ENCODE peak calls at places on chromosomes 1 and 21, in four cellular contexts. N is skeletal muscle cell, B is dorsolateral prefrontal cortex, V is NCI-H1436 treated with DMSO at 0.1 percent for 48 hours. D is an unnamed sample.

GRCh38 chr1:110068646-110069301 is 1.7 kb downstream of the ALX3 start:
- DNase-seq in N (no peak), B (no peak), V (no peak), D (no peak)

GRCh38 chr21:36385909-36386642 is 884 bp downstream of the CHAF1B start:
- DNase-seq in B (no peak), N (no peak), V (no peak), D (no peak)

GRCh38 chr1:192788184-192788583 is 20.7 kb upstream of the RGS2 start:
- DNase-seq in B (peak), N (peak), V (no peak), D (peak)

GRCh38 chr1:29469457-29469856 is 233.1 kb downstream of the PTPRU start:
- DNase-seq in N (no peak), B (no peak), V (no peak), D (no peak)

GRCh38 chr1:106961671-106962070 is 94.8 kb upstream of the PRMT6 start:
- DNase-seq in N (no peak), V (no peak), B (no peak), D (no peak)

GRCh38 chr1:38735651-38736161 is 123.9 kb downstream of the RRAGC start:
- DNase-seq in N (peak), B (no peak), V (no peak), D (no peak)

GRCh38 chr1:98870959-98871903 is 133.4 kb downstream of the PLPPR5 start:
- DNase-seq in B (no peak), N (no peak), V (no peak), D (no peak)

GRCh38 chr1:239368436-239369109 is 17.8 kb upstream of the CHRM3 start:
- DNase-seq in B (no peak), N (no peak), V (no peak), D (no peak)

GRCh38 chr1:90823686-90824085 is 106.6 kb upstream of the BARHL2 start:
- DNase-seq in V (no peak), N (no peak), B (no peak), D (no peak)

GRCh38 chr1:11761988-11762406 is at the start of gene C1orf167:
- DNase-seq in V (no peak), B (no peak), N (no peak), D (no peak)

GRCh38 chr1:32345289-32345827 is 9.3 kb upstream of the MARCKSL1 start:
- DNase-seq in B (no peak), N (peak), V (no peak), D (no peak)

GRCh38 chr21:32576011-32576410 is 9.3 kb downstream of the TCP10L start:
- DNase-seq in V (no peak), B (no peak), N (no peak), D (no peak)

GRCh38 chr1:18091660-18092446 is 15.7 kb upstream of the IGSF21 start:
- DNase-seq in V (no peak), N (peak), B (no peak), D (no peak)

GRCh38 chr1:32128479-32128878 is 20.6 kb downstream of the KPNA6 start:
- DNase-seq in N (no peak), B (peak), V (no peak), D (no peak)

GRCh38 chr1:39683591-39684312 is 7.5 kb downstream of the HPCAL4 start:
- DNase-seq in N (no peak), B (no peak), V (no peak), D (no peak)

GRCh38 chr1:59947047-59947938 is 20.7 kb upstream of the CYP2J2 start:
- DNase-seq in N (peak), V (no peak), B (peak), D (peak)

GRCh38 chr1:85495556-85495955 is 30.6 kb upstream of the DDAH1 start:
- DNase-seq in V (no peak), N (no peak), B (no peak), D (no peak)

GRCh38 chr21:31660134-31660565 is 657 bp downstream of the SOD1 start:
- DNase-seq in V (no peak), B (no peak), N (no peak), D (peak)

GRCh38 chr1:152621993-152622392 is 910 bp downstream of the LCE3A start:
- DNase-seq in B (no peak), N (no peak), V (no peak), D (no peak)

GRCh38 chr1:75134939-75135828 is 996 bp downstream of the LHX8 start:
- DNase-seq in B (no peak), V (no peak), N (no peak), D (no peak)

GRCh38 chr1:5312299-5312686 is 657.9 kb downstream of the AJAP1 start:
- DNase-seq in N (no peak), B (no peak), V (no peak), D (no peak)

GRCh38 chr1:119136401-119136800 is 4.1 kb downstream of the WARS2 start:
- DNase-seq in N (no peak), V (no peak), B (no peak), D (no peak)

GRCh38 chr1:153652795-153653507 is 5.6 kb upstream of the SNAPIN start:
- DNase-seq in B (no peak), V (no peak), N (no peak), D (no peak)

GRCh38 chr1:77430966-77431735 is 149.3 kb downstream of the AK5 start:
- DNase-seq in B (no peak), N (no peak), V (no peak), D (no peak)